ENCODE peak calls at places on chromosomes 4 and X, in six cellular contexts. One of them, this sample, is unnamed.

GRCh38 chrX:16138108-16138427 is 14.7 kb downstream of the GRPR start:
- DNase-seq in mammary epithelial cell: no peak
- DNase-seq in Peyer's patch: no peak
- DNase-seq in CD8-positive, alpha-beta memory T cell: no peak
- DNase-seq in heart right ventricle: no peak
- DNase-seq in mesendoderm: peak; percentile 48
- DNase-seq in this sample: no peak

GRCh38 chr4:109730294-109731051 is 603 bp upstream of the PLA2G12A start:
- DNase-seq in mammary epithelial cell: peak; percentile 55
- DNase-seq in Peyer's patch: peak; percentile 79
- DNase-seq in CD8-positive, alpha-beta memory T cell: no peak
- DNase-seq in heart right ventricle: no peak
- DNase-seq in mesendoderm: peak; percentile 77
- DNase-seq in this sample: peak; percentile 2

GRCh38 chr4:30802622-30803323 is 82.6 kb downstream of the PCDH7 start:
- DNase-seq in mammary epithelial cell: peak; percentile 29
- DNase-seq in Peyer's patch: no peak
- DNase-seq in CD8-positive, alpha-beta memory T cell: no peak
- DNase-seq in heart right ventricle: no peak
- DNase-seq in mesendoderm: no peak
- DNase-seq in this sample: no peak

GRCh38 chr4:27807207-27807606 is 946.6 kb downstream of the STIM2 start:
- DNase-seq in mammary epithelial cell: no peak
- DNase-seq in Peyer's patch: no peak
- DNase-seq in CD8-positive, alpha-beta memory T cell: no peak
- DNase-seq in heart right ventricle: no peak
- DNase-seq in mesendoderm: no peak
- DNase-seq in this sample: no peak

GRCh38 chr4:38067499-38067898 is 107.3 kb downstream of the PTTG2 start:
- DNase-seq in mammary epithelial cell: no peak
- DNase-seq in Peyer's patch: no peak
- DNase-seq in CD8-positive, alpha-beta memory T cell: no peak
- DNase-seq in heart right ventricle: no peak
- DNase-seq in mesendoderm: no peak
- DNase-seq in this sample: no peak

GRCh38 chrX:53224860-53225797 is at the start of gene KDM5C:
- DNase-seq in mammary epithelial cell: peak; percentile 90
- DNase-seq in Peyer's patch: peak; percentile 83
- DNase-seq in CD8-positive, alpha-beta memory T cell: peak; percentile 76
- DNase-seq in heart right ventricle: peak; percentile 88
- DNase-seq in mesendoderm: peak; percentile 95
- DNase-seq in this sample: peak; percentile 67

GRCh38 chr4:73653695-73654106 is 33.5 kb upstream of the RASSF6 start:
- DNase-seq in mammary epithelial cell: peak; percentile 60
- DNase-seq in Peyer's patch: no peak
- DNase-seq in CD8-positive, alpha-beta memory T cell: no peak
- DNase-seq in heart right ventricle: no peak
- DNase-seq in mesendoderm: peak; percentile 39
- DNase-seq in this sample: peak; percentile 24

GRCh38 chrX:45743906-45744625 is 543.4 kb upstream of the DIPK2B start:
- DNase-seq in mammary epithelial cell: no peak
- DNase-seq in Peyer's patch: no peak
- DNase-seq in CD8-positive, alpha-beta memory T cell: no peak
- DNase-seq in heart right ventricle: no peak
- DNase-seq in mesendoderm: no peak
- DNase-seq in this sample: no peak

GRCh38 chr4:8592366-8593267 is at the start of gene CPZ:
- DNase-seq in mammary epithelial cell: no peak
- DNase-seq in Peyer's patch: no peak
- DNase-seq in CD8-positive, alpha-beta memory T cell: no peak
- DNase-seq in heart right ventricle: no peak
- DNase-seq in mesendoderm: peak; percentile 77
- DNase-seq in this sample: no peak

GRCh38 chrX:132395059-132395458 is 93.8 kb downstream of the MBNL3 start:
- DNase-seq in mammary epithelial cell: no peak
- DNase-seq in Peyer's patch: no peak
- DNase-seq in CD8-positive, alpha-beta memory T cell: no peak
- DNase-seq in heart right ventricle: no peak
- DNase-seq in mesendoderm: no peak
- DNase-seq in this sample: no peak

GRCh38 chr4:61336911-61337310 is 136.8 kb downstream of the ADGRL3 start:
- DNase-seq in mammary epithelial cell: no peak
- DNase-seq in Peyer's patch: no peak
- DNase-seq in CD8-positive, alpha-beta memory T cell: no peak
- DNase-seq in heart right ventricle: no peak
- DNase-seq in mesendoderm: peak; percentile 74
- DNase-seq in this sample: no peak

GRCh38 chr4:78734451-78735003 is 41.6 kb upstream of the BMP2K start:
- DNase-seq in mammary epithelial cell: no peak
- DNase-seq in Peyer's patch: no peak
- DNase-seq in CD8-positive, alpha-beta memory T cell: no peak
- DNase-seq in heart right ventricle: no peak
- DNase-seq in mesendoderm: no peak
- DNase-seq in this sample: no peak

GRCh38 chr4:119035941-119036737 is 99.5 kb upstream of the MYOZ2 start:
- DNase-seq in mammary epithelial cell: no peak
- DNase-seq in Peyer's patch: no peak
- DNase-seq in CD8-positive, alpha-beta memory T cell: no peak
- DNase-seq in heart right ventricle: no peak
- DNase-seq in mesendoderm: no peak
- DNase-seq in this sample: no peak

GRCh38 chrX:19212037-19212436 is 89.8 kb upstream of the ADGRG2 start:
- DNase-seq in mammary epithelial cell: no peak
- DNase-seq in Peyer's patch: no peak
- DNase-seq in CD8-positive, alpha-beta memory T cell: no peak
- DNase-seq in heart right ventricle: no peak
- DNase-seq in mesendoderm: no peak
- DNase-seq in this sample: no peak

GRCh38 chr4:17550549-17550948 is 26.4 kb upstream of the LAP3 start:
- DNase-seq in mammary epithelial cell: no peak
- DNase-seq in Peyer's patch: no peak
- DNase-seq in CD8-positive, alpha-beta memory T cell: no peak
- DNase-seq in heart right ventricle: no peak
- DNase-seq in mesendoderm: no peak
- DNase-seq in this sample: no peak
- H3K27me3 ChIP-seq in mammary epithelial cell: peaks cover 4% of the 10 kb centered on the region
- H3K27me3 ChIP-seq in Peyer's patch: no peaks in the 10 kb centered on the region
- H3K27me3 ChIP-seq in CD8-positive, alpha-beta memory T cell: no peaks in the 10 kb centered on the region
- H3K27me3 ChIP-seq in heart right ventricle: no peaks in the 10 kb centered on the region
- H3K27me3 ChIP-seq in mesendoderm: no peaks in the 10 kb centered on the region
- H3K27me3 ChIP-seq in this sample: peaks cover 10% of the 10 kb centered on the region

GRCh38 chrX:7120578-7121219 is 26.8 kb upstream of the STS start:
- DNase-seq in mammary epithelial cell: peak; percentile 4
- DNase-seq in Peyer's patch: no peak
- DNase-seq in CD8-positive, alpha-beta memory T cell: no peak
- DNase-seq in heart right ventricle: no peak
- DNase-seq in mesendoderm: no peak
- DNase-seq in this sample: no peak

GRCh38 chrX:7116081-7116480 is 31.4 kb upstream of the STS start:
- DNase-seq in mammary epithelial cell: no peak
- DNase-seq in Peyer's patch: no peak
- DNase-seq in CD8-positive, alpha-beta memory T cell: no peak
- DNase-seq in heart right ventricle: no peak
- DNase-seq in mesendoderm: no peak
- DNase-seq in this sample: no peak

GRCh38 chrX:7117587-7117986 is 29.9 kb upstream of the STS start:
- DNase-seq in mammary epithelial cell: no peak
- DNase-seq in Peyer's patch: no peak
- DNase-seq in CD8-positive, alpha-beta memory T cell: no peak
- DNase-seq in heart right ventricle: no peak
- DNase-seq in mesendoderm: peak; percentile 48
- DNase-seq in this sample: no peak

GRCh38 chrX:7115557-7115956 is 32.0 kb upstream of the STS start:
- DNase-seq in mammary epithelial cell: no peak
- DNase-seq in Peyer's patch: no peak
- DNase-seq in CD8-positive, alpha-beta memory T cell: no peak
- DNase-seq in heart right ventricle: no peak
- DNase-seq in mesendoderm: no peak
- DNase-seq in this sample: no peak

GRCh38 chrX:7119927-7120577 is 27.5 kb upstream of the STS start:
- DNase-seq in mammary epithelial cell: no peak
- DNase-seq in Peyer's patch: no peak
- DNase-seq in CD8-positive, alpha-beta memory T cell: no peak
- DNase-seq in heart right ventricle: no peak
- DNase-seq in mesendoderm: no peak
- DNase-seq in this sample: no peak
- H3K27ac ChIP-seq in mammary epithelial cell: no peak overlapping the region
- H3K27ac ChIP-seq in Peyer's patch: no peak overlapping the region
- H3K27ac ChIP-seq in CD8-positive, alpha-beta memory T cell: no peak overlapping the region
- H3K27ac ChIP-seq in heart right ventricle: no peak overlapping the region
- H3K27ac ChIP-seq in mesendoderm: no peak overlapping the region
- H3K27ac ChIP-seq in this sample: no peak overlapping the region

GRCh38 chr4:173169178-173169427 is 492 bp downstream of the GALNT7 start:
- DNase-seq in mammary epithelial cell: no peak
- DNase-seq in Peyer's patch: no peak
- DNase-seq in CD8-positive, alpha-beta memory T cell: no peak
- DNase-seq in heart right ventricle: peak; percentile 23
- DNase-seq in mesendoderm: no peak
- DNase-seq in this sample: no peak

GRCh38 chr4:173171987-173172386 is 3.4 kb downstream of the GALNT7 start:
- DNase-seq in mammary epithelial cell: no peak
- DNase-seq in Peyer's patch: no peak
- DNase-seq in CD8-positive, alpha-beta memory T cell: no peak
- DNase-seq in heart right ventricle: no peak
- DNase-seq in mesendoderm: no peak
- DNase-seq in this sample: no peak

GRCh38 chr4:173169428-173170209 is 1.0 kb downstream of the GALNT7 start:
- DNase-seq in mammary epithelial cell: peak; percentile 56
- DNase-seq in Peyer's patch: peak; percentile 77
- DNase-seq in CD8-positive, alpha-beta memory T cell: peak; percentile 48
- DNase-seq in heart right ventricle: peak; percentile 63
- DNase-seq in mesendoderm: peak; percentile 86
- DNase-seq in this sample: no peak

GRCh38 chr4:173171098-173171497 is 2.5 kb downstream of the GALNT7 start:
- DNase-seq in mammary epithelial cell: peak; percentile 42
- DNase-seq in Peyer's patch: no peak
- DNase-seq in CD8-positive, alpha-beta memory T cell: no peak
- DNase-seq in heart right ventricle: no peak
- DNase-seq in mesendoderm: peak; percentile 61
- DNase-seq in this sample: no peak

GRCh38 chr4:173170210-173170778 is 1.7 kb downstream of the GALNT7 start:
- DNase-seq in mammary epithelial cell: no peak
- DNase-seq in Peyer's patch: no peak
- DNase-seq in CD8-positive, alpha-beta memory T cell: no peak
- DNase-seq in heart right ventricle: no peak
- DNase-seq in mesendoderm: peak; percentile 68
- DNase-seq in this sample: no peak
- H3K27me3 ChIP-seq in mammary epithelial cell: no peaks in the 10 kb centered on the region
- H3K27me3 ChIP-seq in Peyer's patch: no peaks in the 10 kb centered on the region
- H3K27me3 ChIP-seq in CD8-positive, alpha-beta memory T cell: no peaks in the 10 kb centered on the region
- H3K27me3 ChIP-seq in heart right ventricle: no peaks in the 10 kb centered on the region
- H3K27me3 ChIP-seq in mesendoderm: no peaks in the 10 kb centered on the region
- H3K27me3 ChIP-seq in this sample: no peaks in the 10 kb centered on the region

GRCh38 chrX:33195698-33196097 is 15.7 kb downstream of the DMD start:
- DNase-seq in mammary epithelial cell: no peak
- DNase-seq in Peyer's patch: no peak
- DNase-seq in CD8-positive, alpha-beta memory T cell: no peak
- DNase-seq in heart right ventricle: no peak
- DNase-seq in mesendoderm: no peak
- DNase-seq in this sample: no peak
- H3K27ac ChIP-seq in mammary epithelial cell: no peak overlapping the region
- H3K27ac ChIP-seq in Peyer's patch: no peak overlapping the region
- H3K27ac ChIP-seq in CD8-positive, alpha-beta memory T cell: no peak overlapping the region
- H3K27ac ChIP-seq in heart right ventricle: no peak overlapping the region
- H3K27ac ChIP-seq in mesendoderm: no peak overlapping the region
- H3K27ac ChIP-seq in this sample: no peak overlapping the region

GRCh38 chrX:113743069-113743468 is 840.8 kb upstream of the HTR2C start:
- DNase-seq in mammary epithelial cell: no peak
- DNase-seq in Peyer's patch: no peak
- DNase-seq in CD8-positive, alpha-beta memory T cell: no peak
- DNase-seq in heart right ventricle: no peak
- DNase-seq in mesendoderm: no peak
- DNase-seq in this sample: no peak
- H3K27me3 ChIP-seq in mammary epithelial cell: peaks cover under 1% of the 10 kb centered on the region
- H3K27me3 ChIP-seq in Peyer's patch: no peaks in the 10 kb centered on the region
- H3K27me3 ChIP-seq in CD8-positive, alpha-beta memory T cell: no peaks in the 10 kb centered on the region
- H3K27me3 ChIP-seq in heart right ventricle: no peaks in the 10 kb centered on the region
- H3K27me3 ChIP-seq in mesendoderm: no peaks in the 10 kb centered on the region
- H3K27me3 ChIP-seq in this sample: no peaks in the 10 kb centered on the region

GRCh38 chr4:113541933-113542332 is 219.6 kb downstream of the CAMK2D start:
- DNase-seq in mammary epithelial cell: no peak
- DNase-seq in Peyer's patch: no peak
- DNase-seq in CD8-positive, alpha-beta memory T cell: no peak
- DNase-seq in heart right ventricle: no peak
- DNase-seq in mesendoderm: no peak
- DNase-seq in this sample: no peak
- H3K27ac ChIP-seq in mammary epithelial cell: no peak overlapping the region
- H3K27ac ChIP-seq in Peyer's patch: no peak overlapping the region
- H3K27ac ChIP-seq in CD8-positive, alpha-beta memory T cell: no peak overlapping the region
- H3K27ac ChIP-seq in heart right ventricle: no peak overlapping the region
- H3K27ac ChIP-seq in mesendoderm: no peak overlapping the region
- H3K27ac ChIP-seq in this sample: no peak overlapping the region

GRCh38 chrX:50098749-50099148 is 102.1 kb downstream of the AKAP4 start:
- DNase-seq in mammary epithelial cell: no peak
- DNase-seq in Peyer's patch: no peak
- DNase-seq in CD8-positive, alpha-beta memory T cell: no peak
- DNase-seq in heart right ventricle: no peak
- DNase-seq in mesendoderm: no peak
- DNase-seq in this sample: no peak
- H3K27me3 ChIP-seq in mammary epithelial cell: no peaks in the 10 kb centered on the region
- H3K27me3 ChIP-seq in Peyer's patch: no peaks in the 10 kb centered on the region
- H3K27me3 ChIP-seq in CD8-positive, alpha-beta memory T cell: no peaks in the 10 kb centered on the region
- H3K27me3 ChIP-seq in heart right ventricle: no peaks in the 10 kb centered on the region
- H3K27me3 ChIP-seq in mesendoderm: no peaks in the 10 kb centered on the region
- H3K27me3 ChIP-seq in this sample: no peaks in the 10 kb centered on the region

This sample was measured in AG04450.